ENCODE peak calls at places on chromosomes 12 and 14, in nine cellular contexts. One of them, this sample, is unnamed.

GRCh38 chr14:96626121-96626768 is 124.1 kb downstream of the PAPOLA start:
- DNase-seq in hepatocyte: no peak
- DNase-seq in upper lobe of right lung: no peak
- DNase-seq in astrocyte of the cerebellum: no peak
- DNase-seq in neural progenitor cell: no peak
- DNase-seq in astrocyte of the spinal cord: no peak
- DNase-seq in prostate gland: no peak
- DNase-seq in cardiac muscle cell: no peak
- DNase-seq in PC-3: no peak
- DNase-seq in this sample: no peak

GRCh38 chr14:34043627-34044372 is 92.9 kb upstream of the EGLN3 start:
- DNase-seq in neural progenitor cell: no peak
- DNase-seq in prostate gland: no peak
- DNase-seq in astrocyte of the cerebellum: no peak
- DNase-seq in upper lobe of right lung: no peak
- DNase-seq in hepatocyte: peak
- DNase-seq in cardiac muscle cell: no peak
- DNase-seq in astrocyte of the spinal cord: no peak
- DNase-seq in PC-3: peak
- DNase-seq in this sample: no peak

GRCh38 chr12:112252184-112252583 is 126.8 kb downstream of the TRAFD1 start:
- DNase-seq in cardiac muscle cell: no peak
- DNase-seq in upper lobe of right lung: no peak
- DNase-seq in astrocyte of the cerebellum: peak
- DNase-seq in prostate gland: peak
- DNase-seq in hepatocyte: peak
- DNase-seq in PC-3: peak
- DNase-seq in neural progenitor cell: no peak
- DNase-seq in astrocyte of the spinal cord: peak
- DNase-seq in this sample: peak

GRCh38 chr12:15670756-15671155 is 118.4 kb downstream of the EPS8 start:
- DNase-seq in astrocyte of the cerebellum: no peak
- DNase-seq in hepatocyte: no peak
- DNase-seq in upper lobe of right lung: no peak
- DNase-seq in neural progenitor cell: no peak
- DNase-seq in PC-3: no peak
- DNase-seq in cardiac muscle cell: no peak
- DNase-seq in prostate gland: no peak
- DNase-seq in astrocyte of the spinal cord: no peak
- DNase-seq in this sample: no peak

GRCh38 chr14:56119221-56119967 is 1.2 kb downstream of the PELI2 start:
- DNase-seq in PC-3: no peak
- DNase-seq in upper lobe of right lung: peak
- DNase-seq in astrocyte of the spinal cord: peak
- DNase-seq in astrocyte of the cerebellum: no peak
- DNase-seq in prostate gland: peak
- DNase-seq in hepatocyte: peak
- DNase-seq in cardiac muscle cell: peak
- DNase-seq in neural progenitor cell: peak
- DNase-seq in this sample: no peak

GRCh38 chr14:70148911-70149675 is 39.7 kb downstream of the SLC8A3 start:
- DNase-seq in astrocyte of the spinal cord: no peak
- DNase-seq in cardiac muscle cell: peak
- DNase-seq in astrocyte of the cerebellum: no peak
- DNase-seq in PC-3: no peak
- DNase-seq in prostate gland: no peak
- DNase-seq in hepatocyte: no peak
- DNase-seq in neural progenitor cell: no peak
- DNase-seq in upper lobe of right lung: no peak
- DNase-seq in this sample: no peak

GRCh38 chr12:71589478-71589881 is 74.2 kb downstream of the ZFC3H1 start:
- DNase-seq in prostate gland: no peak
- DNase-seq in astrocyte of the spinal cord: peak
- DNase-seq in hepatocyte: no peak
- DNase-seq in PC-3: no peak
- DNase-seq in astrocyte of the cerebellum: no peak
- DNase-seq in upper lobe of right lung: no peak
- DNase-seq in neural progenitor cell: no peak
- DNase-seq in cardiac muscle cell: no peak
- DNase-seq in this sample: no peak

GRCh38 chr14:39946796-39947195 is 514.6 kb upstream of the FBXO33 start:
- DNase-seq in PC-3: peak
- DNase-seq in hepatocyte: peak
- DNase-seq in upper lobe of right lung: no peak
- DNase-seq in neural progenitor cell: no peak
- DNase-seq in cardiac muscle cell: no peak
- DNase-seq in astrocyte of the spinal cord: peak
- DNase-seq in astrocyte of the cerebellum: peak
- DNase-seq in prostate gland: no peak
- DNase-seq in this sample: no peak

GRCh38 chr12:45725631-45726593 is 3.6 kb upstream of the ARID2 start:
- DNase-seq in astrocyte of the spinal cord: peak
- DNase-seq in prostate gland: no peak
- DNase-seq in neural progenitor cell: peak
- DNase-seq in hepatocyte: peak
- DNase-seq in astrocyte of the cerebellum: no peak
- DNase-seq in cardiac muscle cell: peak
- DNase-seq in PC-3: peak
- DNase-seq in upper lobe of right lung: no peak
- DNase-seq in this sample: no peak

GRCh38 chr12:92608418-92609091 is 94.2 kb upstream of the PLEKHG7 start:
- DNase-seq in prostate gland: no peak
- DNase-seq in PC-3: peak
- DNase-seq in upper lobe of right lung: no peak
- DNase-seq in astrocyte of the spinal cord: peak
- DNase-seq in cardiac muscle cell: peak
- DNase-seq in neural progenitor cell: peak
- DNase-seq in hepatocyte: peak
- DNase-seq in astrocyte of the cerebellum: no peak
- DNase-seq in this sample: peak

GRCh38 chr12:120820885-120821510 is 83.2 kb downstream of the SPPL3 start:
- DNase-seq in astrocyte of the spinal cord: no peak
- DNase-seq in neural progenitor cell: no peak
- DNase-seq in upper lobe of right lung: no peak
- DNase-seq in cardiac muscle cell: no peak
- DNase-seq in prostate gland: no peak
- DNase-seq in hepatocyte: no peak
- DNase-seq in PC-3: no peak
- DNase-seq in astrocyte of the cerebellum: no peak
- DNase-seq in this sample: no peak

GRCh38 chr12:85713368-85713767 is 122.8 kb downstream of the RASSF9 start:
- DNase-seq in astrocyte of the cerebellum: no peak
- DNase-seq in neural progenitor cell: no peak
- DNase-seq in cardiac muscle cell: no peak
- DNase-seq in hepatocyte: no peak
- DNase-seq in PC-3: no peak
- DNase-seq in upper lobe of right lung: no peak
- DNase-seq in astrocyte of the spinal cord: no peak
- DNase-seq in prostate gland: no peak
- DNase-seq in this sample: no peak

GRCh38 chr14:69850086-69850735 is 29.0 kb upstream of the SMOC1 start:
- DNase-seq in astrocyte of the cerebellum: no peak
- DNase-seq in prostate gland: no peak
- DNase-seq in PC-3: no peak
- DNase-seq in upper lobe of right lung: no peak
- DNase-seq in hepatocyte: peak
- DNase-seq in astrocyte of the spinal cord: peak
- DNase-seq in cardiac muscle cell: no peak
- DNase-seq in neural progenitor cell: peak
- DNase-seq in this sample: no peak

GRCh38 chr12:132558861-132559623 is 51.3 kb downstream of the LRCOL1 start:
- DNase-seq in cardiac muscle cell: no peak
- DNase-seq in hepatocyte: no peak
- DNase-seq in neural progenitor cell: peak
- DNase-seq in astrocyte of the cerebellum: no peak
- DNase-seq in PC-3: no peak
- DNase-seq in upper lobe of right lung: no peak
- DNase-seq in prostate gland: no peak
- DNase-seq in astrocyte of the spinal cord: no peak
- DNase-seq in this sample: no peak

GRCh38 chr12:26787125-26787495 is 45.9 kb downstream of the ITPR2 start:
- DNase-seq in PC-3: peak
- DNase-seq in cardiac muscle cell: no peak
- DNase-seq in prostate gland: no peak
- DNase-seq in neural progenitor cell: peak
- DNase-seq in hepatocyte: peak
- DNase-seq in astrocyte of the cerebellum: peak
- DNase-seq in upper lobe of right lung: no peak
- DNase-seq in astrocyte of the spinal cord: peak
- DNase-seq in this sample: no peak

GRCh38 chr12:176321-177181 is 37.4 kb downstream of the SLC6A12 start:
- DNase-seq in neural progenitor cell: no peak
- DNase-seq in upper lobe of right lung: no peak
- DNase-seq in hepatocyte: peak
- DNase-seq in cardiac muscle cell: peak
- DNase-seq in astrocyte of the cerebellum: no peak
- DNase-seq in prostate gland: no peak
- DNase-seq in PC-3: peak
- DNase-seq in astrocyte of the spinal cord: no peak
- DNase-seq in this sample: no peak

GRCh38 chr12:115440438-115440837 is 756.5 kb upstream of the TBX3 start:
- DNase-seq in cardiac muscle cell: no peak
- DNase-seq in hepatocyte: peak
- DNase-seq in prostate gland: no peak
- DNase-seq in upper lobe of right lung: no peak
- DNase-seq in astrocyte of the cerebellum: peak
- DNase-seq in neural progenitor cell: no peak
- DNase-seq in astrocyte of the spinal cord: peak
- DNase-seq in PC-3: peak
- DNase-seq in this sample: no peak

GRCh38 chr14:59127437-59127732 is 61.1 kb upstream of the DAAM1 start:
- DNase-seq in PC-3: no peak
- DNase-seq in cardiac muscle cell: no peak
- DNase-seq in hepatocyte: no peak
- DNase-seq in astrocyte of the cerebellum: no peak
- DNase-seq in prostate gland: no peak
- DNase-seq in astrocyte of the spinal cord: no peak
- DNase-seq in upper lobe of right lung: no peak
- DNase-seq in neural progenitor cell: no peak
- DNase-seq in this sample: no peak
- TF ChIP-seq CTCF in PC-3: no peak
- TF ChIP-seq CTCF in cardiac muscle cell: no peak
- TF ChIP-seq CTCF in hepatocyte: no peak
- TF ChIP-seq CTCF in astrocyte of the cerebellum: no peak
- TF ChIP-seq CTCF in prostate gland: no peak
- TF ChIP-seq CTCF in astrocyte of the spinal cord: no peak
- TF ChIP-seq CTCF in upper lobe of right lung: no peak
- TF ChIP-seq CTCF in neural progenitor cell: no peak
- TF ChIP-seq CTCF in this sample: no peak

GRCh38 chr12:52950553-52950952 is 1.6 kb downstream of the KRT18 start:
- DNase-seq in hepatocyte: no peak
- DNase-seq in astrocyte of the cerebellum: no peak
- DNase-seq in upper lobe of right lung: no peak
- DNase-seq in cardiac muscle cell: no peak
- DNase-seq in prostate gland: no peak
- DNase-seq in astrocyte of the spinal cord: no peak
- DNase-seq in neural progenitor cell: no peak
- DNase-seq in PC-3: no peak
- DNase-seq in this sample: no peak
- H3K4me3 ChIP-seq in hepatocyte: peak
- H3K4me3 ChIP-seq in astrocyte of the cerebellum: peak
- H3K4me3 ChIP-seq in upper lobe of right lung: peak
- H3K4me3 ChIP-seq in cardiac muscle cell: peak
- H3K4me3 ChIP-seq in prostate gland: peak
- H3K4me3 ChIP-seq in astrocyte of the spinal cord: peak
- H3K4me3 ChIP-seq in neural progenitor cell: no peak
- H3K4me3 ChIP-seq in PC-3: peak
- H3K4me3 ChIP-seq in this sample: peak

GRCh38 chr14:73741386-73741875 is 27.2 kb upstream of the PNMA1 start:
- DNase-seq in neural progenitor cell: peak
- DNase-seq in astrocyte of the cerebellum: no peak
- DNase-seq in astrocyte of the spinal cord: peak
- DNase-seq in cardiac muscle cell: no peak
- DNase-seq in hepatocyte: peak
- DNase-seq in PC-3: peak
- DNase-seq in prostate gland: no peak
- DNase-seq in upper lobe of right lung: peak
- DNase-seq in this sample: no peak
- TF ChIP-seq CTCF in neural progenitor cell: no peak
- TF ChIP-seq CTCF in astrocyte of the cerebellum: peak
- TF ChIP-seq CTCF in astrocyte of the spinal cord: no peak
- TF ChIP-seq CTCF in cardiac muscle cell: no peak
- TF ChIP-seq CTCF in hepatocyte: no peak
- TF ChIP-seq CTCF in PC-3: no peak
- TF ChIP-seq CTCF in prostate gland: peak
- TF ChIP-seq CTCF in upper lobe of right lung: no peak
- TF ChIP-seq CTCF in this sample: no peak

GRCh38 chr12:66217342-66217929 is 28.4 kb downstream of the IRAK3 start:
- DNase-seq in hepatocyte: no peak
- DNase-seq in astrocyte of the spinal cord: no peak
- DNase-seq in prostate gland: no peak
- DNase-seq in neural progenitor cell: no peak
- DNase-seq in upper lobe of right lung: no peak
- DNase-seq in cardiac muscle cell: no peak
- DNase-seq in astrocyte of the cerebellum: no peak
- DNase-seq in PC-3: no peak
- DNase-seq in this sample: no peak
- H3K4me3 ChIP-seq in hepatocyte: no peak
- H3K4me3 ChIP-seq in astrocyte of the spinal cord: no peak
- H3K4me3 ChIP-seq in prostate gland: no peak
- H3K4me3 ChIP-seq in neural progenitor cell: no peak
- H3K4me3 ChIP-seq in upper lobe of right lung: no peak
- H3K4me3 ChIP-seq in cardiac muscle cell: no peak
- H3K4me3 ChIP-seq in astrocyte of the cerebellum: no peak
- H3K4me3 ChIP-seq in PC-3: no peak
- H3K4me3 ChIP-seq in this sample: no peak

DNA sequence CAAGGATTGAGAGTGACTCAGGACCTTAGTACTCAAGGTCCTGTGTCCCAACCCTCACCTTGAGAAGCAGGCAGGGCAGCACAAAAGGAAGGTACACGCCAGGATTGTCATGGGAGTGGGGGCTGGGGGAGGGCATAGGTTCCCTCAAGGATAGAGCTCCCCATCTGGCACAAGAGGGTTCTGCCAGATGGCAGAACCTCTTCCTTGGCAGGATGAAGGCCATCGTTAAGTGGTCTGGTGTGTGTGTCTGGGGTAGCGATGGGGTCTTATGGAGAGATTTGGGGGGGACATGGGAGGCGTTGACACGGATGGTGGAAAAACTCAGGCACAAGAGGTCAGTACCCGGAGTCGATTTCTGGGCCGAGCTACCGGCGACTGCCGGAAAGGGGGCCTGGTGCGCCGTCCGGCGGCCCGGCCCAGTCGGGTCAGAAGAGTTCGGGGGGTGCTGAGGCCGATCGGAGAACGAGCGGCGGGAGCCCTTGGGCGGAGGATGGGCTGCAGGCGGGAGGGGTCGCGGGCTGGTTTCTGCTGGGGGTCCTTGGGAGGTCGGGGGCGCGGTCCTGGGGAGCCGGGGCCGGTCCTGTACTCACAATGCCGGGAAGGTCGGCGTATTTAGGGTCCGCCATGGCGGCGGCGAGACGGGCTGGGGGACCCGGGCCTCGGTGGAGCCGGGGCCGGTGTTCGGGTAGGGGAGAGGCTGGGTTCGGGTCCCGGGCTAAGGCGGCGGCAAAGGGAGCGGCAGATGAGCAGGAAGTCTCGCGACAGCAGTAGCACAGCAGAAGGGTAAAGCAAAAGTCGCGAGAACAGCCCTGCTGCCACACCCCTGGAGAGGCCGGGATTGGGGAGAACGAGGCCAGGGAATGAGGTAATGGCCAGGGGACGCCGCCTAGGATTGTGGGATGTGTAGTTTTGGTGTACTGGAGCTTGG is at the start of gene DCTN2:
- DNase-seq in astrocyte of the spinal cord: peak
- DNase-seq in astrocyte of the cerebellum: peak
- DNase-seq in PC-3: peak
- DNase-seq in upper lobe of right lung: peak
- DNase-seq in neural progenitor cell: peak
- DNase-seq in prostate gland: peak
- DNase-seq in cardiac muscle cell: peak
- DNase-seq in hepatocyte: peak
- DNase-seq in this sample: peak
- TF ChIP-seq CTCF in astrocyte of the spinal cord: peak
- TF ChIP-seq CTCF in astrocyte of the cerebellum: no peak
- TF ChIP-seq CTCF in PC-3: no peak
- TF ChIP-seq CTCF in upper lobe of right lung: peak
- TF ChIP-seq CTCF in neural progenitor cell: peak
- TF ChIP-seq CTCF in prostate gland: no peak
- TF ChIP-seq CTCF in cardiac muscle cell: peak
- TF ChIP-seq CTCF in hepatocyte: peak
- TF ChIP-seq CTCF in this sample: peak

This sample was measured in LNCaP clone FGC.